ENCODE peak calls at places on chromosome 12, in ten cellular contexts. One of them, this sample, is unnamed. For H3K4me1, the result is how much of the 10 kb centered on the place peaks cover.

GRCh38 chr12:78035913-78036658 is 205.4 kb downstream of the NAV3 start:
- DNase-seq in tibial nerve: no peak
- DNase-seq in PC-9: no peak
- DNase-seq in adrenal gland: peak
- DNase-seq in left ventricle myocardium inferior: no peak
- DNase-seq in A549: no peak
- DNase-seq in astrocyte: peak
- DNase-seq in right cardiac atrium: no peak
- DNase-seq in lower lobe of right lung: no peak
- DNase-seq in CD8-positive, alpha-beta T cell: no peak
- DNase-seq in this sample: no peak

GRCh38 chr12:53423597-53423996 is at the start of gene AMHR2:
- DNase-seq in tibial nerve: no peak
- DNase-seq in left ventricle myocardium inferior: no peak
- DNase-seq in right cardiac atrium: no peak
- DNase-seq in A549: no peak
- DNase-seq in astrocyte: no peak
- DNase-seq in PC-9: no peak
- DNase-seq in adrenal gland: no peak
- DNase-seq in lower lobe of right lung: no peak
- DNase-seq in CD8-positive, alpha-beta T cell: no peak
- DNase-seq in this sample: no peak

GRCh38 chr12:91984571-91984970 is 161.1 kb downstream of the BTG1 start:
- DNase-seq in CD8-positive, alpha-beta T cell: no peak
- DNase-seq in lower lobe of right lung: no peak
- DNase-seq in tibial nerve: no peak
- DNase-seq in right cardiac atrium: no peak
- DNase-seq in astrocyte: peak
- DNase-seq in A549: no peak
- DNase-seq in left ventricle myocardium inferior: no peak
- DNase-seq in adrenal gland: no peak
- DNase-seq in PC-9: no peak
- DNase-seq in this sample: no peak

GRCh38 chr12:18634382-18634781 is 103.4 kb downstream of the PLCZ1 start:
- DNase-seq in adrenal gland: no peak
- DNase-seq in left ventricle myocardium inferior: no peak
- DNase-seq in CD8-positive, alpha-beta T cell: no peak
- DNase-seq in tibial nerve: no peak
- DNase-seq in A549: no peak
- DNase-seq in right cardiac atrium: no peak
- DNase-seq in astrocyte: no peak
- DNase-seq in PC-9: no peak
- DNase-seq in lower lobe of right lung: no peak
- DNase-seq in this sample: no peak

GRCh38 chr12:107845980-107846659 is 71.6 kb downstream of the ASCL4 start:
- DNase-seq in right cardiac atrium: no peak
- DNase-seq in adrenal gland: no peak
- DNase-seq in PC-9: no peak
- DNase-seq in lower lobe of right lung: no peak
- DNase-seq in tibial nerve: no peak
- DNase-seq in A549: no peak
- DNase-seq in astrocyte: no peak
- DNase-seq in CD8-positive, alpha-beta T cell: no peak
- DNase-seq in left ventricle myocardium inferior: no peak
- DNase-seq in this sample: no peak

GRCh38 chr12:52533686-52534470 is 13.7 kb upstream of the KRT5 start:
- DNase-seq in PC-9: peak
- DNase-seq in adrenal gland: no peak
- DNase-seq in CD8-positive, alpha-beta T cell: no peak
- DNase-seq in A549: no peak
- DNase-seq in tibial nerve: no peak
- DNase-seq in right cardiac atrium: no peak
- DNase-seq in left ventricle myocardium inferior: no peak
- DNase-seq in lower lobe of right lung: no peak
- DNase-seq in astrocyte: no peak
- DNase-seq in this sample: no peak

GRCh38 chr12:33253123-33253522 is 186.5 kb downstream of the SYT10 start:
- DNase-seq in lower lobe of right lung: no peak
- DNase-seq in adrenal gland: no peak
- DNase-seq in right cardiac atrium: no peak
- DNase-seq in A549: no peak
- DNase-seq in CD8-positive, alpha-beta T cell: no peak
- DNase-seq in PC-9: no peak
- DNase-seq in tibial nerve: no peak
- DNase-seq in left ventricle myocardium inferior: no peak
- DNase-seq in astrocyte: no peak
- DNase-seq in this sample: no peak

GRCh38 chr12:88375301-88375959 is 204.8 kb downstream of the KITLG start:
- DNase-seq in right cardiac atrium: no peak
- DNase-seq in lower lobe of right lung: no peak
- DNase-seq in CD8-positive, alpha-beta T cell: no peak
- DNase-seq in adrenal gland: no peak
- DNase-seq in PC-9: no peak
- DNase-seq in A549: no peak
- DNase-seq in left ventricle myocardium inferior: no peak
- DNase-seq in astrocyte: no peak
- DNase-seq in tibial nerve: no peak
- DNase-seq in this sample: no peak

GRCh38 chr12:34389378-34390170 is 367.3 kb downstream of the ALG10 start:
- DNase-seq in astrocyte: no peak
- DNase-seq in tibial nerve: no peak
- DNase-seq in PC-9: no peak
- DNase-seq in A549: no peak
- DNase-seq in left ventricle myocardium inferior: no peak
- DNase-seq in adrenal gland: no peak
- DNase-seq in CD8-positive, alpha-beta T cell: no peak
- DNase-seq in right cardiac atrium: no peak
- DNase-seq in lower lobe of right lung: peak
- DNase-seq in this sample: no peak

GRCh38 chr12:4112734-4113396 is 160.7 kb upstream of the CCND2 start:
- DNase-seq in tibial nerve: no peak
- DNase-seq in astrocyte: no peak
- DNase-seq in PC-9: no peak
- DNase-seq in right cardiac atrium: no peak
- DNase-seq in A549: no peak
- DNase-seq in CD8-positive, alpha-beta T cell: no peak
- DNase-seq in adrenal gland: no peak
- DNase-seq in left ventricle myocardium inferior: no peak
- DNase-seq in lower lobe of right lung: no peak
- DNase-seq in this sample: no peak

GRCh38 chr12:118119449-118119879 is 15.7 kb upstream of the VSIG10 start:
- DNase-seq in A549: no peak
- DNase-seq in PC-9: no peak
- DNase-seq in astrocyte: no peak
- DNase-seq in adrenal gland: no peak
- DNase-seq in right cardiac atrium: no peak
- DNase-seq in left ventricle myocardium inferior: no peak
- DNase-seq in CD8-positive, alpha-beta T cell: no peak
- DNase-seq in lower lobe of right lung: no peak
- DNase-seq in tibial nerve: no peak
- DNase-seq in this sample: no peak

GRCh38 chr12:103930787-103931536 is 752 bp downstream of the HSP90B1 start:
- DNase-seq in CD8-positive, alpha-beta T cell: no peak
- DNase-seq in tibial nerve: no peak
- DNase-seq in lower lobe of right lung: peak
- DNase-seq in astrocyte: no peak
- DNase-seq in PC-9: no peak
- DNase-seq in A549: no peak
- DNase-seq in left ventricle myocardium inferior: peak
- DNase-seq in adrenal gland: peak
- DNase-seq in right cardiac atrium: peak
- DNase-seq in this sample: peak

GRCh38 chr12:21828111-21828775 is 53.7 kb upstream of the KCNJ8 start:
- DNase-seq in A549: no peak
- DNase-seq in right cardiac atrium: no peak
- DNase-seq in adrenal gland: no peak
- DNase-seq in astrocyte: no peak
- DNase-seq in left ventricle myocardium inferior: no peak
- DNase-seq in lower lobe of right lung: no peak
- DNase-seq in tibial nerve: no peak
- DNase-seq in CD8-positive, alpha-beta T cell: no peak
- DNase-seq in PC-9: no peak
- DNase-seq in this sample: no peak

GRCh38 chr12:122192441-122192840 is 9.5 kb downstream of the LRRC43 start:
- DNase-seq in left ventricle myocardium inferior: no peak
- DNase-seq in A549: no peak
- DNase-seq in PC-9: no peak
- DNase-seq in adrenal gland: no peak
- DNase-seq in CD8-positive, alpha-beta T cell: no peak
- DNase-seq in lower lobe of right lung: no peak
- DNase-seq in right cardiac atrium: no peak
- DNase-seq in tibial nerve: no peak
- DNase-seq in astrocyte: no peak
- DNase-seq in this sample: no peak

GRCh38 chr12:76029982-76030377 is 1.6 kb downstream of the PHLDA1 start:
- DNase-seq in adrenal gland: no peak
- DNase-seq in astrocyte: no peak
- DNase-seq in lower lobe of right lung: no peak
- DNase-seq in left ventricle myocardium inferior: no peak
- DNase-seq in A549: no peak
- DNase-seq in right cardiac atrium: peak
- DNase-seq in CD8-positive, alpha-beta T cell: no peak
- DNase-seq in tibial nerve: no peak
- DNase-seq in PC-9: no peak
- DNase-seq in this sample: no peak

GRCh38 chr12:11545438-11546330 is 103.8 kb upstream of the ETV6 start:
- DNase-seq in tibial nerve: no peak
- DNase-seq in adrenal gland: no peak
- DNase-seq in left ventricle myocardium inferior: no peak
- DNase-seq in PC-9: peak
- DNase-seq in astrocyte: no peak
- DNase-seq in right cardiac atrium: no peak
- DNase-seq in CD8-positive, alpha-beta T cell: peak
- DNase-seq in A549: no peak
- DNase-seq in lower lobe of right lung: no peak
- DNase-seq in this sample: no peak

GRCh38 chr12:19642305-19642704 is 203.0 kb downstream of the AEBP2 start:
- DNase-seq in tibial nerve: no peak
- DNase-seq in left ventricle myocardium inferior: no peak
- DNase-seq in lower lobe of right lung: no peak
- DNase-seq in right cardiac atrium: no peak
- DNase-seq in A549: no peak
- DNase-seq in CD8-positive, alpha-beta T cell: no peak
- DNase-seq in PC-9: no peak
- DNase-seq in adrenal gland: no peak
- DNase-seq in astrocyte: no peak
- DNase-seq in this sample: no peak

GRCh38 chr12:5584776-5585560 is 153.1 kb downstream of the NTF3 start:
- DNase-seq in lower lobe of right lung: no peak
- DNase-seq in left ventricle myocardium inferior: no peak
- DNase-seq in PC-9: no peak
- DNase-seq in astrocyte: no peak
- DNase-seq in right cardiac atrium: no peak
- DNase-seq in A549: no peak
- DNase-seq in tibial nerve: no peak
- DNase-seq in adrenal gland: no peak
- DNase-seq in CD8-positive, alpha-beta T cell: no peak
- DNase-seq in this sample: no peak
- H3K4me1 ChIP-seq in lower lobe of right lung: under half
- H3K4me1 ChIP-seq in left ventricle myocardium inferior: half or more
- H3K4me1 ChIP-seq in PC-9: under half
- H3K4me1 ChIP-seq in astrocyte: under half
- H3K4me1 ChIP-seq in right cardiac atrium: under half
- H3K4me1 ChIP-seq in A549: under half
- H3K4me1 ChIP-seq in tibial nerve: under half
- H3K4me1 ChIP-seq in adrenal gland: under half
- H3K4me1 ChIP-seq in CD8-positive, alpha-beta T cell: under half
- H3K4me1 ChIP-seq in this sample: under half

DNA sequence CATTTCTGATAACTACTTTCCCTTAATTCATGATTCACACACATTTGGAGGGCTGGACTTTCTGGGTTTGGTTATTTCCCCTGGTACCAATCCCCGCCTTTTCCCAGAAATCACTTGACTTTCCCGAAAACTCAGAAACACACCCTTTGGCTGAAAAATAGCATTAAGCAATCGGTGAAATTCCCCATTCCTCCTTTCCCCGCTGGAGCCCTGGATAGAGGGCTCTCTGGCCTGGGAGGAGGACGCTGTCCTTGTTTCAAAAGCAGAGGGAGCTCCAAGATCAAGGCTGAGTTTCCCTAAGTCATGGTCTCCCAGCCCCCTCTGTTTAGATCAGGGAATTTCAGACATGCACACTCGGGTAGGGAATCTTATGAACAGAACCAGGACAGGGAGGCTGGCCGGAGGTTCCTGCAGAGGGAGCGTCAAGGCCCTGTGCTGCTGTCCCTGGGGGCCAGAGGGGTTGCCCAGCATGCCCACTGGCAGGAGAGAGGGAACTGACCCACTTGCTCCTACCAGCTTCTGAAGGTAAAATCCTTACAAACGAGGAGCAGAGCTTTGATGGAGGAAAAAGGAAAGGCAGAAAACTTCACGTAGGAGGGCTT is at the start of gene C1S:
- DNase-seq in CD8-positive, alpha-beta T cell: no peak
- DNase-seq in adrenal gland: peak
- DNase-seq in right cardiac atrium: peak
- DNase-seq in left ventricle myocardium inferior: peak
- DNase-seq in tibial nerve: peak
- DNase-seq in astrocyte: peak
- DNase-seq in A549: peak
- DNase-seq in lower lobe of right lung: peak
- DNase-seq in PC-9: peak
- DNase-seq in this sample: peak
- H3K27ac ChIP-seq in CD8-positive, alpha-beta T cell: no peak
- H3K27ac ChIP-seq in adrenal gland: peak
- H3K27ac ChIP-seq in right cardiac atrium: peak
- H3K27ac ChIP-seq in left ventricle myocardium inferior: peak
- H3K27ac ChIP-seq in tibial nerve: peak
- H3K27ac ChIP-seq in astrocyte: no peak
- H3K27ac ChIP-seq in A549: peak
- H3K27ac ChIP-seq in lower lobe of right lung: peak
- H3K27ac ChIP-seq in PC-9: no peak
- H3K27ac ChIP-seq in this sample: peak

DNA sequence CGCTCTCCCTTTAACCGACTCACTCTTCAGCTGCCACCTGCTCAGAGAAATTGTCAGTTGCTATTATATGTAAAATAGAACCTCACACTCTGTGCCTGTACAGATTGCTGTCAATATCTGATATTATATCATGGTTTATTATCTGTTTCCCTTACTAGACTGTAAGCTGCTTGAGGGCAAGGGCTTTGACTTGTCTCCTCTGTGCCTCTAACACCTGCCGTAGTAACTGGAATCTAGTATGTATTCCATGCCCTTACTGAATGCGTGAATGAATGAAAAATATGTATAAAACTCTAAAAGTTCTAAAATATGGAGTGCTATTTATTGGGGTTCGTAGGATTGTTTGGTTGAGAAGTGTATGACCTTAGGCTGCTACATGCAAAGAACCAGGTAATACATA is 1.7 kb upstream of the CD69 start:
- DNase-seq in CD8-positive, alpha-beta T cell: no peak
- DNase-seq in PC-9: no peak
- DNase-seq in tibial nerve: no peak
- DNase-seq in astrocyte: no peak
- DNase-seq in right cardiac atrium: no peak
- DNase-seq in lower lobe of right lung: no peak
- DNase-seq in adrenal gland: no peak
- DNase-seq in left ventricle myocardium inferior: no peak
- DNase-seq in A549: no peak
- DNase-seq in this sample: no peak
- H3K4me1 ChIP-seq in CD8-positive, alpha-beta T cell: under half
- H3K4me1 ChIP-seq in PC-9: under half
- H3K4me1 ChIP-seq in tibial nerve: under half
- H3K4me1 ChIP-seq in astrocyte: under half
- H3K4me1 ChIP-seq in right cardiac atrium: under half
- H3K4me1 ChIP-seq in lower lobe of right lung: under half
- H3K4me1 ChIP-seq in adrenal gland: under half
- H3K4me1 ChIP-seq in left ventricle myocardium inferior: under half
- H3K4me1 ChIP-seq in A549: under half
- H3K4me1 ChIP-seq in this sample: under half

GRCh38 chr12:2013527-2014223 is 9.4 kb upstream of the DCP1B start:
- DNase-seq in CD8-positive, alpha-beta T cell: no peak
- DNase-seq in lower lobe of right lung: no peak
- DNase-seq in right cardiac atrium: peak
- DNase-seq in PC-9: no peak
- DNase-seq in astrocyte: no peak
- DNase-seq in left ventricle myocardium inferior: peak
- DNase-seq in adrenal gland: peak
- DNase-seq in A549: no peak
- DNase-seq in tibial nerve: no peak
- DNase-seq in this sample: no peak
- H3K27ac ChIP-seq in CD8-positive, alpha-beta T cell: no peak
- H3K27ac ChIP-seq in lower lobe of right lung: peak
- H3K27ac ChIP-seq in right cardiac atrium: peak
- H3K27ac ChIP-seq in PC-9: no peak
- H3K27ac ChIP-seq in astrocyte: no peak
- H3K27ac ChIP-seq in left ventricle myocardium inferior: peak
- H3K27ac ChIP-seq in adrenal gland: peak
- H3K27ac ChIP-seq in A549: no peak
- H3K27ac ChIP-seq in tibial nerve: peak
- H3K27ac ChIP-seq in this sample: peak

This sample was measured in transverse colon.